ENCODE peak calls at places on chromosome X, in ten cellular contexts. One of them, this sample, is unnamed.

GRCh38 chrX:14698770-14699169 is 169.4 kb downstream of the GLRA2 start:
- DNase-seq in gastrocnemius medialis: no peak
- DNase-seq in spleen: no peak
- DNase-seq in IMR-90: no peak
- DNase-seq in left ventricle myocardium inferior: no peak
- DNase-seq in upper lobe of right lung: no peak
- DNase-seq in ovary: no peak
- DNase-seq in endodermal cell: no peak
- DNase-seq in kidney epithelial cell: no peak
- DNase-seq in mammary epithelial cell: no peak
- DNase-seq in this sample: no peak

GRCh38 chrX:132837126-132837525 is 121.3 kb downstream of the HS6ST2 start:
- DNase-seq in gastrocnemius medialis: no peak
- DNase-seq in spleen: no peak
- DNase-seq in IMR-90: no peak
- DNase-seq in left ventricle myocardium inferior: no peak
- DNase-seq in upper lobe of right lung: no peak
- DNase-seq in ovary: no peak
- DNase-seq in endodermal cell: no peak
- DNase-seq in kidney epithelial cell: peak; percentile 47
- DNase-seq in mammary epithelial cell: peak; percentile 19
- DNase-seq in this sample: no peak

GRCh38 chrX:13220916-13221315 is 98.9 kb downstream of the ATXN3L start:
- DNase-seq in gastrocnemius medialis: no peak
- DNase-seq in spleen: no peak
- DNase-seq in IMR-90: peak; percentile 84
- DNase-seq in left ventricle myocardium inferior: no peak
- DNase-seq in upper lobe of right lung: no peak
- DNase-seq in ovary: no peak
- DNase-seq in endodermal cell: no peak
- DNase-seq in kidney epithelial cell: peak; percentile 74
- DNase-seq in mammary epithelial cell: peak; percentile 98
- DNase-seq in this sample: no peak

GRCh38 chrX:41823402-41823801 is 99.4 kb downstream of the GPR82 start:
- DNase-seq in gastrocnemius medialis: no peak
- DNase-seq in spleen: no peak
- DNase-seq in IMR-90: no peak
- DNase-seq in left ventricle myocardium inferior: no peak
- DNase-seq in upper lobe of right lung: no peak
- DNase-seq in ovary: no peak
- DNase-seq in endodermal cell: no peak
- DNase-seq in kidney epithelial cell: no peak
- DNase-seq in mammary epithelial cell: no peak
- DNase-seq in this sample: no peak

GRCh38 chrX:132277953-132278614 is 58.8 kb upstream of the RAP2C start:
- DNase-seq in gastrocnemius medialis: peak; percentile 15
- DNase-seq in spleen: no peak
- DNase-seq in IMR-90: no peak
- DNase-seq in left ventricle myocardium inferior: no peak
- DNase-seq in upper lobe of right lung: no peak
- DNase-seq in ovary: no peak
- DNase-seq in endodermal cell: no peak
- DNase-seq in kidney epithelial cell: no peak
- DNase-seq in mammary epithelial cell: no peak
- DNase-seq in this sample: no peak

GRCh38 chrX:72576161-72576896 is 3.7 kb upstream of the HDAC8 start:
- DNase-seq in gastrocnemius medialis: peak; percentile 46
- DNase-seq in spleen: no peak
- DNase-seq in IMR-90: peak; percentile 52
- DNase-seq in left ventricle myocardium inferior: no peak
- DNase-seq in upper lobe of right lung: no peak
- DNase-seq in ovary: no peak
- DNase-seq in endodermal cell: no peak
- DNase-seq in kidney epithelial cell: no peak
- DNase-seq in mammary epithelial cell: peak; percentile 10
- DNase-seq in this sample: no peak

GRCh38 chrX:149060921-149061320 is 444.2 kb downstream of the IDS start:
- DNase-seq in gastrocnemius medialis: no peak
- DNase-seq in spleen: no peak
- DNase-seq in IMR-90: no peak
- DNase-seq in left ventricle myocardium inferior: no peak
- DNase-seq in upper lobe of right lung: no peak
- DNase-seq in ovary: no peak
- DNase-seq in endodermal cell: no peak
- DNase-seq in kidney epithelial cell: no peak
- DNase-seq in mammary epithelial cell: peak; percentile 13
- DNase-seq in this sample: no peak

GRCh38 chrX:48531359-48531954 is 8.1 kb upstream of the TBC1D25 start:
- DNase-seq in gastrocnemius medialis: peak; percentile 19
- DNase-seq in spleen: no peak
- DNase-seq in IMR-90: peak; percentile 69
- DNase-seq in left ventricle myocardium inferior: no peak
- DNase-seq in upper lobe of right lung: no peak
- DNase-seq in ovary: no peak
- DNase-seq in endodermal cell: no peak
- DNase-seq in kidney epithelial cell: peak; percentile 41
- DNase-seq in mammary epithelial cell: peak; percentile 75
- DNase-seq in this sample: peak; percentile 34

GRCh38 chrX:45811307-45811706 is 610.6 kb upstream of the DIPK2B start:
- DNase-seq in gastrocnemius medialis: no peak
- DNase-seq in spleen: no peak
- DNase-seq in IMR-90: no peak
- DNase-seq in left ventricle myocardium inferior: no peak
- DNase-seq in upper lobe of right lung: no peak
- DNase-seq in ovary: no peak
- DNase-seq in endodermal cell: no peak
- DNase-seq in kidney epithelial cell: no peak
- DNase-seq in mammary epithelial cell: no peak
- DNase-seq in this sample: no peak

GRCh38 chrX:142036111-142036510 is 132.4 kb downstream of the MAGEC1 start:
- DNase-seq in gastrocnemius medialis: no peak
- DNase-seq in spleen: no peak
- DNase-seq in IMR-90: peak; percentile 0
- DNase-seq in left ventricle myocardium inferior: no peak
- DNase-seq in upper lobe of right lung: no peak
- DNase-seq in ovary: no peak
- DNase-seq in endodermal cell: no peak
- DNase-seq in kidney epithelial cell: no peak
- DNase-seq in mammary epithelial cell: no peak
- DNase-seq in this sample: no peak

GRCh38 chrX:119503484-119503861 is 35.2 kb downstream of the SLC25A5 start:
- DNase-seq in gastrocnemius medialis: no peak
- DNase-seq in spleen: no peak
- DNase-seq in IMR-90: peak; percentile 81
- DNase-seq in left ventricle myocardium inferior: no peak
- DNase-seq in upper lobe of right lung: peak; percentile 73
- DNase-seq in ovary: peak; percentile 46
- DNase-seq in endodermal cell: peak; percentile 61
- DNase-seq in kidney epithelial cell: peak; percentile 9
- DNase-seq in mammary epithelial cell: peak; percentile 68
- DNase-seq in this sample: peak; percentile 35

GRCh38 chrX:21666252-21666651 is 8.1 kb upstream of the KLHL34 start:
- DNase-seq in gastrocnemius medialis: no peak
- DNase-seq in spleen: no peak
- DNase-seq in IMR-90: no peak
- DNase-seq in left ventricle myocardium inferior: no peak
- DNase-seq in upper lobe of right lung: no peak
- DNase-seq in ovary: no peak
- DNase-seq in endodermal cell: no peak
- DNase-seq in kidney epithelial cell: no peak
- DNase-seq in mammary epithelial cell: no peak
- DNase-seq in this sample: no peak

GRCh38 chrX:29044802-29045201 is 457.6 kb downstream of the IL1RAPL1 start:
- DNase-seq in gastrocnemius medialis: no peak
- DNase-seq in spleen: no peak
- DNase-seq in IMR-90: peak; percentile 26
- DNase-seq in left ventricle myocardium inferior: no peak
- DNase-seq in upper lobe of right lung: no peak
- DNase-seq in ovary: no peak
- DNase-seq in endodermal cell: no peak
- DNase-seq in kidney epithelial cell: no peak
- DNase-seq in mammary epithelial cell: no peak
- DNase-seq in this sample: no peak

GRCh38 chrX:24241822-24242648 is 71.8 kb downstream of the SUPT20HL2 start:
- DNase-seq in gastrocnemius medialis: peak; percentile 11
- DNase-seq in spleen: no peak
- DNase-seq in IMR-90: peak; percentile 39
- DNase-seq in left ventricle myocardium inferior: no peak
- DNase-seq in upper lobe of right lung: no peak
- DNase-seq in ovary: no peak
- DNase-seq in endodermal cell: peak; percentile 52
- DNase-seq in kidney epithelial cell: no peak
- DNase-seq in mammary epithelial cell: no peak
- DNase-seq in this sample: no peak

GRCh38 chrX:49157194-49157593 is 5.4 kb upstream of the MAGIX start:
- DNase-seq in gastrocnemius medialis: no peak
- DNase-seq in spleen: no peak
- DNase-seq in IMR-90: no peak
- DNase-seq in left ventricle myocardium inferior: no peak
- DNase-seq in upper lobe of right lung: no peak
- DNase-seq in ovary: no peak
- DNase-seq in endodermal cell: peak; percentile 57
- DNase-seq in kidney epithelial cell: no peak
- DNase-seq in mammary epithelial cell: no peak
- DNase-seq in this sample: no peak

GRCh38 chrX:141894733-141895132 is 9.0 kb upstream of the MAGEC1 start:
- DNase-seq in gastrocnemius medialis: no peak
- DNase-seq in spleen: no peak
- DNase-seq in IMR-90: no peak
- DNase-seq in left ventricle myocardium inferior: no peak
- DNase-seq in upper lobe of right lung: no peak
- DNase-seq in ovary: no peak
- DNase-seq in endodermal cell: no peak
- DNase-seq in kidney epithelial cell: no peak
- DNase-seq in mammary epithelial cell: no peak
- DNase-seq in this sample: no peak

GRCh38 chrX:13069771-13070410 is 25.5 kb upstream of the FAM9C start:
- DNase-seq in gastrocnemius medialis: no peak
- DNase-seq in spleen: no peak
- DNase-seq in IMR-90: peak; percentile 56
- DNase-seq in left ventricle myocardium inferior: no peak
- DNase-seq in upper lobe of right lung: no peak
- DNase-seq in ovary: no peak
- DNase-seq in endodermal cell: no peak
- DNase-seq in kidney epithelial cell: no peak
- DNase-seq in mammary epithelial cell: no peak
- DNase-seq in this sample: no peak

GRCh38 chrX:2145672-2146412 is 354.9 kb downstream of the DHRSX start:
- DNase-seq in gastrocnemius medialis: no peak
- DNase-seq in spleen: no peak
- DNase-seq in IMR-90: no peak
- DNase-seq in left ventricle myocardium inferior: no peak
- DNase-seq in upper lobe of right lung: no peak
- DNase-seq in ovary: no peak
- DNase-seq in endodermal cell: no peak
- DNase-seq in kidney epithelial cell: no peak
- DNase-seq in mammary epithelial cell: no peak
- DNase-seq in this sample: no peak

GRCh38 chrX:124862304-124862703 is 457.4 kb upstream of the TEX13C start:
- DNase-seq in gastrocnemius medialis: no peak
- DNase-seq in spleen: no peak
- DNase-seq in IMR-90: no peak
- DNase-seq in left ventricle myocardium inferior: no peak
- DNase-seq in upper lobe of right lung: no peak
- DNase-seq in ovary: no peak
- DNase-seq in endodermal cell: no peak
- DNase-seq in kidney epithelial cell: no peak
- DNase-seq in mammary epithelial cell: no peak
- DNase-seq in this sample: no peak
- TF ChIP-seq CTCF in gastrocnemius medialis: no peak
- TF ChIP-seq CTCF in spleen: no peak
- TF ChIP-seq CTCF in IMR-90: no peak
- TF ChIP-seq CTCF in left ventricle myocardium inferior: no peak
- TF ChIP-seq CTCF in upper lobe of right lung: no peak
- TF ChIP-seq CTCF in ovary: no peak
- TF ChIP-seq CTCF in endodermal cell: peak; percentile 44
- TF ChIP-seq CTCF in kidney epithelial cell: no peak
- TF ChIP-seq CTCF in mammary epithelial cell: no peak
- TF ChIP-seq CTCF in this sample: no peak

GRCh38 chrX:66176134-66176533 is 12.1 kb downstream of the HEPH start:
- DNase-seq in gastrocnemius medialis: no peak
- DNase-seq in spleen: no peak
- DNase-seq in IMR-90: no peak
- DNase-seq in left ventricle myocardium inferior: no peak
- DNase-seq in upper lobe of right lung: no peak
- DNase-seq in ovary: no peak
- DNase-seq in endodermal cell: no peak
- DNase-seq in kidney epithelial cell: no peak
- DNase-seq in mammary epithelial cell: no peak
- DNase-seq in this sample: no peak
- H3K36me3 ChIP-seq in gastrocnemius medialis: no peaks in the 10 kb centered on the region
- H3K36me3 ChIP-seq in spleen: no peaks in the 10 kb centered on the region
- H3K36me3 ChIP-seq in IMR-90: no peaks in the 10 kb centered on the region
- H3K36me3 ChIP-seq in left ventricle myocardium inferior: peaks cover 13% of the 10 kb centered on the region
- H3K36me3 ChIP-seq in upper lobe of right lung: no peaks in the 10 kb centered on the region
- H3K36me3 ChIP-seq in ovary: no peaks in the 10 kb centered on the region
- H3K36me3 ChIP-seq in endodermal cell: peaks cover 41% of the 10 kb centered on the region
- H3K36me3 ChIP-seq in kidney epithelial cell: no peaks in the 10 kb centered on the region
- H3K36me3 ChIP-seq in mammary epithelial cell: no peaks in the 10 kb centered on the region
- H3K36me3 ChIP-seq in this sample: no peaks in the 10 kb centered on the region

DNA sequence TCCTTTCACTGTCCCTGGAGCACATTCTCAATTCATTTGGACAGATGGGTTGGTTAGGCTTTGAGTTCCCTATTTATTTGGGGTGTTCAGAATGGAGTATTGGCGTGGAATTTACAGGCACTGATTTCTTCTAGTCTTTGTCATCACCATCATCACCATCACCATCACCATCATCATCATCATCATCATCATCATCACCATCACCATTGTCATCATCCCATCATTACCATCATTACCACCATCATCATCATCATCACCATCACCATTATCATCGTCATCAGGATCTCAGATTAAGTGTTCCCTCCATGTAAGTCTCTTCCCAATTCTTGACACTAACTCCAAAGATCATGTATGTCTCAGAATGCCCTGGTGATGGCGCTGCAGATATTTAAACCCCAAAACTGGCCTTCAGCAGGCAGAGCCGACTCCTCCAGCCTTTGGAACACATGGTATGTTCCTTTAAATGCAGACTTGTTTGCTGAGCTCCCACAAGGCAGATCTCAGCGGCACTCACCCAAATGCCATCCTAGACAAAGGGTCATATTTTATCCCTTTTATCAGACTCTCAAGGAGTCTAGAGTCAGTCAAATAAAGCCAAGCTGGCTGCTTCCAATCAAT is 19.8 kb upstream of the FAM9A start:
- DNase-seq in gastrocnemius medialis: no peak
- DNase-seq in spleen: no peak
- DNase-seq in IMR-90: peak; percentile 6
- DNase-seq in left ventricle myocardium inferior: no peak
- DNase-seq in upper lobe of right lung: no peak
- DNase-seq in ovary: no peak
- DNase-seq in endodermal cell: peak; percentile 80
- DNase-seq in kidney epithelial cell: no peak
- DNase-seq in mammary epithelial cell: no peak
- DNase-seq in this sample: no peak
- TF ChIP-seq CTCF in gastrocnemius medialis: no peak
- TF ChIP-seq CTCF in spleen: no peak
- TF ChIP-seq CTCF in IMR-90: peak; percentile 14
- TF ChIP-seq CTCF in left ventricle myocardium inferior: no peak
- TF ChIP-seq CTCF in upper lobe of right lung: no peak
- TF ChIP-seq CTCF in ovary: no peak
- TF ChIP-seq CTCF in endodermal cell: peak; percentile 72
- TF ChIP-seq CTCF in kidney epithelial cell: no peak
- TF ChIP-seq CTCF in mammary epithelial cell: no peak
- TF ChIP-seq CTCF in this sample: peak; percentile 3

GRCh38 chrX:10124506-10125247 is 32.1 kb upstream of the CLCN4 start:
- DNase-seq in gastrocnemius medialis: no peak
- DNase-seq in spleen: no peak
- DNase-seq in IMR-90: no peak
- DNase-seq in left ventricle myocardium inferior: no peak
- DNase-seq in upper lobe of right lung: no peak
- DNase-seq in ovary: no peak
- DNase-seq in endodermal cell: no peak
- DNase-seq in kidney epithelial cell: no peak
- DNase-seq in mammary epithelial cell: no peak
- DNase-seq in this sample: no peak
- H3K36me3 ChIP-seq in gastrocnemius medialis: no peaks in the 10 kb centered on the region
- H3K36me3 ChIP-seq in spleen: no peaks in the 10 kb centered on the region
- H3K36me3 ChIP-seq in IMR-90: peaks cover 21% of the 10 kb centered on the region
- H3K36me3 ChIP-seq in left ventricle myocardium inferior: peaks cover 19% of the 10 kb centered on the region
- H3K36me3 ChIP-seq in upper lobe of right lung: peaks cover 24% of the 10 kb centered on the region
- H3K36me3 ChIP-seq in ovary: no peaks in the 10 kb centered on the region
- H3K36me3 ChIP-seq in endodermal cell: peaks cover 15% of the 10 kb centered on the region
- H3K36me3 ChIP-seq in kidney epithelial cell: no peaks in the 10 kb centered on the region
- H3K36me3 ChIP-seq in mammary epithelial cell: no peaks in the 10 kb centered on the region
- H3K36me3 ChIP-seq in this sample: peaks cover 8% of the 10 kb centered on the region